ENCODE peak calls at places on chromosome 2, in four cellular contexts. A is K562, F is WTC11, I is HepG2. X is an unnamed sample.

GRCh38 chr2:12716250-12717190 is at the start of gene TRIB2:
- DNase-seq in F (peak), A (peak), I (peak), X (no peak)

GRCh38 chr2:41160439-41160838 is 708.5 kb upstream of the SLC8A1 start:
- DNase-seq in A (no peak), I (no peak), F (no peak), X (no peak)

GRCh38 chr2:205658068-205658467 is 24.2 kb upstream of the NRP2 start:
- DNase-seq in I (no peak), A (no peak), F (no peak), X (no peak)

GRCh38 chr2:15729709-15730544 is 138.3 kb downstream of the DDX1 start:
- DNase-seq in A (no peak), F (no peak), I (no peak), X (no peak)

GRCh38 chr2:26114144-26114543 is 58.7 kb upstream of the GAREM2 start:
- DNase-seq in F (no peak), I (no peak), A (no peak), X (no peak)

GRCh38 chr2:222613715-222614331 is 42.1 kb downstream of the FARSB start:
- DNase-seq in A (peak), I (peak), F (no peak), X (no peak)

GRCh38 chr2:196601430-196602306 is 37.8 kb upstream of the CCDC150 start:
- DNase-seq in A (peak), I (no peak), F (no peak), X (no peak)

GRCh38 chr2:88856409-88857135 is 165.1 kb downstream of the RPIA start:
- DNase-seq in A (no peak), F (no peak), I (no peak), X (no peak)

GRCh38 chr2:147846382-147847081 is 1.7 kb downstream of the ACVR2A start:
- DNase-seq in F (no peak), A (no peak), I (peak), X (no peak)

GRCh38 chr2:187614756-187615155 is 60.5 kb upstream of the TFPI start:
- DNase-seq in F (no peak), A (no peak), I (no peak), X (no peak)

GRCh38 chr2:80351229-80351628 is 46.7 kb upstream of the LRRTM1 start:
- DNase-seq in A (no peak), F (no peak), I (no peak), X (no peak)

GRCh38 chr2:55010149-55010591 is 40.1 kb downstream of the RTN4 start:
- DNase-seq in F (no peak), I (no peak), A (peak), X (peak)

GRCh38 chr2:235027558-235028214 is 75.9 kb downstream of the SH3BP4 start:
- DNase-seq in A (no peak), F (no peak), I (no peak), X (no peak)

GRCh38 chr2:216335252-216335651 is 37.0 kb downstream of the MARCHF4 start:
- DNase-seq in F (no peak), A (no peak), I (no peak), X (no peak)

GRCh38 chr2:71102981-71103681 is 26.9 kb downstream of the MCEE start:
- DNase-seq in A (no peak), I (no peak), F (no peak), X (no peak)

GRCh38 chr2:132670961-132671781 is 1.2 kb upstream of the LYPD1 start:
- DNase-seq in A (no peak), I (no peak), F (peak), X (no peak)

GRCh38 chr2:122883849-122884248 is 1128.4 kb downstream of the TSN start:
- DNase-seq in I (no peak), F (no peak), A (no peak), X (peak)
- TF ChIP-seq TCF7 in I (no peak), F (no peak), A (no peak), X (no peak)

GRCh38 chr2:68500649-68501048 is 33.3 kb downstream of the APLF start:
- DNase-seq in F (no peak), A (no peak), I (no peak), X (no peak)
- TF ChIP-seq TCF7 in F (no peak), A (no peak), I (no peak), X (no peak)

GRCh38 chr2:225337183-225337582 is 62.3 kb upstream of the NYAP2 start:
- DNase-seq in I (no peak), F (no peak), A (no peak), X (no peak)

DNA sequence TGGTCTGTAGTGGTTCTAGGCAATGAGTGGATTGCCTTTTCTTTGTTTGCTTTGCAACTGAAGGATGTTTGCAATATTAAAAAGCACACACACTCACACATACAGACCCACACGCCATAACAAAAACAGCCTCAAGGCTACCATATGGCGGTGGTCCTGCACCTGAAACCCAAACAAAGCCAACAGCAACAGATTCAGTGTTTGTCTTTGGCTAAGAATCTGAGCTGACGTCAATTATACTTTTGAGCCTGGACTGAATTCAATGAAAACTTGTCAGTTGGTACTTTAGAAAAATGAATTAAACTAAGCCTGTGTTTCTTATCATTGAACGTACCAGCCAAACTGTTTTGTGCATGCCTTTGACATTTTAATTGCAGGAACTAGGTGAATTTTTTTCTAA is 65.0 kb upstream of the NYAP2 start:
- DNase-seq in A (no peak), F (no peak), I (no peak), X (no peak)
- TF ChIP-seq TCF7 in A (no peak), F (no peak), I (no peak), X (no peak)

DNA sequence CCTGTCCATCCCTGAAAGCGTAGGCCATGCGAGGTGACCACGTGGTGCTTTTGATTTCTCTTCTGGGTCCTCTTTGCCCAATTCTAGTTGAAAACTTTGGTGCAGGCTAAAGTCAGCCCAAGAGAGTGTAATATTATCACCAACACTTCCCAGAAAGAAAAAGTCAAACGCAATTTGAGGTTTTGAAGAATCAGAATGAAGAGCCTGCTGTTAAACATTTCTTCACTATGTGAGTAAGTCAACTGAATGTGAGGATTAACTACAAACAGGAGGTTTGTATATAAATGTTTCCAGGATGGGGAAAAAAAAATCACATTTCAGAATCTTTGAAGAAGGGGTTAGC is 31.8 kb downstream of the RNF144A start:
- DNase-seq in I (no peak), F (no peak), A (no peak), X (no peak)
- TF ChIP-seq TCF7 in I (no peak), F (no peak), A (no peak), X (no peak)